ENCODE peak calls at places on chromosome 9, in four cellular contexts. One of them, this sample, is unnamed.

GRCh38 chr9:87290241-87290700 is 207.4 kb upstream of the DAPK1 start:
- DNase-seq in SW480: no peak
- DNase-seq in left colon: no peak
- DNase-seq in fibroblast of lung: peak; percentile 25
- DNase-seq in this sample: no peak

GRCh38 chr9:38039090-38039906 is 29.7 kb downstream of the SHB start:
- DNase-seq in SW480: peak; percentile 87
- DNase-seq in fibroblast of lung: peak; percentile 71
- DNase-seq in left colon: no peak
- DNase-seq in this sample: no peak

GRCh38 chr9:115146581-115147021 is 28.6 kb upstream of the TNC start:
- DNase-seq in SW480: no peak
- DNase-seq in left colon: no peak
- DNase-seq in fibroblast of lung: peak; percentile 97
- DNase-seq in this sample: no peak

GRCh38 chr9:82553654-82554366 is 509.1 kb downstream of the RASEF start:
- DNase-seq in fibroblast of lung: peak; percentile 28
- DNase-seq in SW480: peak; percentile 11
- DNase-seq in left colon: no peak
- DNase-seq in this sample: no peak

GRCh38 chr9:16023466-16023865 is 470.6 kb downstream of the CCDC171 start:
- DNase-seq in fibroblast of lung: peak; percentile 94
- DNase-seq in left colon: no peak
- DNase-seq in SW480: no peak
- DNase-seq in this sample: no peak

GRCh38 chr9:18114559-18114958 is 359.4 kb upstream of the ADAMTSL1 start:
- DNase-seq in SW480: no peak
- DNase-seq in fibroblast of lung: no peak
- DNase-seq in left colon: no peak
- DNase-seq in this sample: no peak

GRCh38 chr9:81053298-81054025 is 635.9 kb downstream of the TLE1 start:
- DNase-seq in fibroblast of lung: peak; percentile 53
- DNase-seq in left colon: no peak
- DNase-seq in SW480: no peak
- DNase-seq in this sample: no peak

GRCh38 chr9:124654431-124654830 is 116.7 kb downstream of the NR6A1 start:
- DNase-seq in SW480: no peak
- DNase-seq in fibroblast of lung: peak; percentile 52
- DNase-seq in left colon: no peak
- DNase-seq in this sample: no peak

GRCh38 chr9:5714501-5715401 is 85.8 kb downstream of the RIC1 start:
- DNase-seq in left colon: no peak
- DNase-seq in SW480: peak; percentile 15
- DNase-seq in fibroblast of lung: peak; percentile 47
- DNase-seq in this sample: no peak

GRCh38 chr9:71746023-71746752 is 22.1 kb downstream of the CEMIP2 start:
- DNase-seq in SW480: no peak
- DNase-seq in fibroblast of lung: no peak
- DNase-seq in left colon: no peak
- DNase-seq in this sample: no peak

GRCh38 chr9:93024986-93025630 is 33.4 kb upstream of the SUSD3 start:
- DNase-seq in fibroblast of lung: no peak
- DNase-seq in SW480: no peak
- DNase-seq in left colon: no peak
- DNase-seq in this sample: no peak

GRCh38 chr9:130305381-130305780 is 39.8 kb downstream of the HMCN2 start:
- DNase-seq in fibroblast of lung: peak; percentile 49
- DNase-seq in left colon: no peak
- DNase-seq in SW480: no peak
- DNase-seq in this sample: no peak

GRCh38 chr9:133356391-133357091 is at the start of the genes SURF1 and SURF2:
- DNase-seq in SW480: peak; percentile 80
- DNase-seq in fibroblast of lung: peak; percentile 74
- DNase-seq in left colon: peak; percentile 96
- DNase-seq in this sample: no peak

GRCh38 chr9:88534456-88535225 is at the start of gene NXNL2:
- DNase-seq in fibroblast of lung: peak; percentile 82
- DNase-seq in SW480: peak; percentile 69
- DNase-seq in left colon: peak; percentile 72
- DNase-seq in this sample: no peak

GRCh38 chr9:111961575-111961974 is 65.0 kb downstream of the UGCG start:
- DNase-seq in fibroblast of lung: peak; percentile 82
- DNase-seq in left colon: peak; percentile 43
- DNase-seq in SW480: no peak
- DNase-seq in this sample: no peak

GRCh38 chr9:71762900-71763653 is 5.2 kb downstream of the CEMIP2 start:
- DNase-seq in left colon: no peak
- DNase-seq in SW480: peak; percentile 68
- DNase-seq in fibroblast of lung: peak; percentile 93
- DNase-seq in this sample: no peak

GRCh38 chr9:7129391-7129790 is 371.6 kb downstream of the KDM4C start:
- DNase-seq in fibroblast of lung: peak; percentile 21
- DNase-seq in SW480: no peak
- DNase-seq in left colon: no peak
- DNase-seq in this sample: no peak

GRCh38 chr9:692636-693459 is 148.6 kb upstream of the DMRT1 start:
- DNase-seq in left colon: no peak
- DNase-seq in SW480: no peak
- DNase-seq in fibroblast of lung: no peak
- DNase-seq in this sample: no peak

GRCh38 chr9:98211260-98211659 is 18.8 kb upstream of the CORO2A start:
- DNase-seq in SW480: no peak
- DNase-seq in left colon: peak; percentile 34
- DNase-seq in fibroblast of lung: no peak
- DNase-seq in this sample: no peak

GRCh38 chr9:6054280-6055099 is 39.1 kb upstream of the RANBP6 start:
- DNase-seq in left colon: peak; percentile 67
- DNase-seq in SW480: peak; percentile 56
- DNase-seq in fibroblast of lung: peak; percentile 56
- DNase-seq in this sample: no peak

GRCh38 chr9:13113201-13113600 is 166.3 kb downstream of the MPDZ start:
- DNase-seq in fibroblast of lung: peak; percentile 71
- DNase-seq in SW480: no peak
- DNase-seq in left colon: no peak
- DNase-seq in this sample: no peak

GRCh38 chr9:96344458-96345180 is 38.9 kb downstream of the SLC35D2 start:
- DNase-seq in SW480: peak; percentile 98
- DNase-seq in left colon: peak; percentile 37
- DNase-seq in fibroblast of lung: peak; percentile 97
- DNase-seq in this sample: no peak

GRCh38 chr9:6632516-6633328 is 12.8 kb downstream of the GLDC start:
- DNase-seq in SW480: peak; percentile 73
- DNase-seq in fibroblast of lung: no peak
- DNase-seq in left colon: peak; percentile 31
- DNase-seq in this sample: peak; percentile 87

GRCh38 chr9:105187781-105188180 is 56.7 kb upstream of the SLC44A1 start:
- DNase-seq in SW480: no peak
- DNase-seq in fibroblast of lung: peak; percentile 91
- DNase-seq in left colon: no peak
- DNase-seq in this sample: no peak

GRCh38 chr9:18393340-18394130 is 80.4 kb upstream of the ADAMTSL1 start:
- DNase-seq in SW480: peak; percentile 23
- DNase-seq in left colon: peak; percentile 56
- DNase-seq in fibroblast of lung: peak; percentile 97
- DNase-seq in this sample: no peak

GRCh38 chr9:21777701-21778100 is 24.7 kb upstream of the MTAP start:
- DNase-seq in SW480: no peak
- DNase-seq in left colon: no peak
- DNase-seq in fibroblast of lung: peak; percentile 97
- DNase-seq in this sample: no peak

GRCh38 chr9:93013856-93014582 is 44.5 kb upstream of the SUSD3 start:
- DNase-seq in left colon: no peak
- DNase-seq in fibroblast of lung: no peak
- DNase-seq in SW480: no peak
- DNase-seq in this sample: no peak

GRCh38 chr9:99181206-99181605 is 40.5 kb downstream of the ALG2 start:
- DNase-seq in fibroblast of lung: peak; percentile 15
- DNase-seq in SW480: no peak
- DNase-seq in left colon: no peak
- DNase-seq in this sample: no peak

GRCh38 chr9:92289708-92290390 is 3.6 kb downstream of the IARS1 start:
- DNase-seq in left colon: no peak
- DNase-seq in SW480: no peak
- DNase-seq in fibroblast of lung: peak; percentile 59
- DNase-seq in this sample: no peak

GRCh38 chr9:3549243-3549642 is 23.4 kb upstream of the RFX3 start:
- DNase-seq in SW480: no peak
- DNase-seq in left colon: no peak
- DNase-seq in fibroblast of lung: no peak
- DNase-seq in this sample: no peak

GRCh38 chr9:19416143-19416542 is 7.3 kb downstream of the ACER2 start:
- DNase-seq in SW480: no peak
- DNase-seq in fibroblast of lung: peak; percentile 75
- DNase-seq in left colon: no peak
- DNase-seq in this sample: no peak

GRCh38 chr9:110192531-110193326 is 15.2 kb downstream of the C9orf152 start:
- DNase-seq in fibroblast of lung: peak; percentile 88
- DNase-seq in left colon: no peak
- DNase-seq in SW480: no peak
- DNase-seq in this sample: no peak

GRCh38 chr9:106869458-106869857 is 6.5 kb downstream of the ZNF462 start:
- DNase-seq in fibroblast of lung: peak; percentile 65
- DNase-seq in SW480: no peak
- DNase-seq in left colon: no peak
- DNase-seq in this sample: no peak

GRCh38 chr9:128554155-128554862 is 1.9 kb downstream of the SPTAN1 start:
- DNase-seq in left colon: peak; percentile 21
- DNase-seq in fibroblast of lung: peak; percentile 96
- DNase-seq in SW480: peak; percentile 80
- DNase-seq in this sample: peak; percentile 27

GRCh38 chr9:6239048-6239461 is 23.4 kb downstream of the IL33 start:
- DNase-seq in fibroblast of lung: no peak
- DNase-seq in SW480: peak; percentile 21
- DNase-seq in left colon: no peak
- DNase-seq in this sample: no peak

GRCh38 chr9:70494221-70494620 is 79.8 kb upstream of the KLF9 start:
- DNase-seq in fibroblast of lung: no peak
- DNase-seq in left colon: no peak
- DNase-seq in SW480: no peak
- DNase-seq in this sample: no peak

GRCh38 chr9:104984994-104985393 is 57.0 kb upstream of the ABCA1 start:
- DNase-seq in SW480: no peak
- DNase-seq in fibroblast of lung: no peak
- DNase-seq in left colon: no peak
- DNase-seq in this sample: no peak

GRCh38 chr9:74330487-74331214 is 166.5 kb upstream of the RORB start:
- DNase-seq in fibroblast of lung: no peak
- DNase-seq in SW480: no peak
- DNase-seq in left colon: no peak
- DNase-seq in this sample: no peak

GRCh38 chr9:71355884-71356283 is 234.5 kb upstream of the TRPM3 start:
- DNase-seq in left colon: no peak
- DNase-seq in SW480: no peak
- DNase-seq in fibroblast of lung: no peak
- DNase-seq in this sample: no peak

This sample was measured in GM12878.